ENCODE peak calls at places on chromosomes 2 and 18, in four cellular contexts. F, L, Y and Z are unnamed samples.

GRCh38 chr2:46377666-46378560 is 80.7 kb downstream of the EPAS1 start:
- DNase-seq in L (no peak), Y (no peak), F (no peak), Z (no peak)

GRCh38 chr18:43559507-43559906 is 282.2 kb upstream of the SYT4 start:
- DNase-seq in L (no peak), F (no peak), Y (no peak), Z (no peak)

GRCh38 chr2:69755862-69756467 is 14.0 kb downstream of the ANXA4 start:
- DNase-seq in Y (peak; percentile 71), F (peak; percentile 75), L (peak; percentile 55), Z (peak; percentile 80)

GRCh38 chr2:226423498-226423960 is 376.1 kb downstream of the IRS1 start:
- DNase-seq in Y (no peak), F (peak; percentile 31), L (peak; percentile 42), Z (peak; percentile 24)

GRCh38 chr2:1593371-1594205 is 150.7 kb downstream of the PXDN start:
- DNase-seq in L (peak; percentile 97), F (peak; percentile 86), Y (peak; percentile 87), Z (peak; percentile 87)

GRCh38 chr2:101418704-101419663 is 31.7 kb upstream of the CREG2 start:
- DNase-seq in F (peak; percentile 84), Y (peak; percentile 88), L (peak; percentile 71), Z (peak; percentile 84)

GRCh38 chr2:74481961-74482800 is 617 bp downstream of the CCDC142 start:
- DNase-seq in L (no peak), Y (peak; percentile 19), F (no peak), Z (peak; percentile 33)

GRCh38 chr2:937530-937929 is 13.1 kb upstream of the SNTG2 start:
- DNase-seq in L (peak; percentile 40), F (no peak), Y (peak; percentile 59), Z (no peak)

GRCh38 chr2:9205481-9205880 is 1.1 kb upstream of the ASAP2 start:
- DNase-seq in Y (no peak), L (no peak), F (no peak), Z (no peak)

GRCh38 chr18:46917808-46918600 is 602 bp downstream of the KATNAL2 start:
- DNase-seq in L (peak; percentile 36), F (peak; percentile 61), Y (peak; percentile 31), Z (peak; percentile 17)

GRCh38 chr18:67402543-67402942 is 114.0 kb downstream of the DSEL start:
- DNase-seq in Y (peak; percentile 88), F (peak; percentile 61), L (peak; percentile 82), Z (peak; percentile 37)

GRCh38 chr18:67730884-67731283 is 214.4 kb upstream of the DSEL start:
- DNase-seq in F (peak; percentile 27), Y (peak; percentile 92), L (peak; percentile 62), Z (peak; percentile 31)

GRCh38 chr2:62499430-62500060 is 6.5 kb downstream of the TMEM17 start:
- DNase-seq in Y (no peak), F (no peak), L (no peak), Z (no peak)

GRCh38 chr2:205321240-205321639 is 361.1 kb upstream of the NRP2 start:
- DNase-seq in Y (peak; percentile 72), L (peak; percentile 14), F (no peak), Z (peak; percentile 14)

GRCh38 chr2:65431417-65432226 is 777 bp downstream of the SPRED2 start:
- DNase-seq in L (peak; percentile 41), F (peak; percentile 43), Y (peak; percentile 33), Z (peak; percentile 48)

GRCh38 chr2:54676656-54677055 is 46.8 kb upstream of the EML6 start:
- DNase-seq in Y (peak; percentile 60), F (no peak), L (peak; percentile 40), Z (no peak)

GRCh38 chr2:46363535-46364170 is 66.4 kb downstream of the EPAS1 start:
- DNase-seq in L (peak; percentile 71), Y (peak; percentile 82), F (peak; percentile 86), Z (peak; percentile 75)

GRCh38 chr18:23291456-23292205 is 156.3 kb downstream of the CABLES1 start:
- DNase-seq in Y (peak; percentile 82), L (peak; percentile 63), F (peak; percentile 63), Z (no peak)

GRCh38 chr2:31475692-31476091 is 61.1 kb upstream of the XDH start:
- DNase-seq in Y (peak; percentile 69), L (peak; percentile 43), F (peak; percentile 12), Z (peak; percentile 4)

GRCh38 chr18:68221116-68221724 is 493.7 kb downstream of the TMX3 start:
- DNase-seq in Y (no peak), F (peak; percentile 1), L (no peak), Z (peak; percentile 45)

GRCh38 chr2:128359841-128360240 is 41.2 kb upstream of the HS6ST1 start:
- DNase-seq in Y (no peak), F (no peak), L (no peak), Z (no peak)

GRCh38 chr2:120523766-120524165 is 177.8 kb downstream of the INHBB start:
- DNase-seq in Y (no peak), F (no peak), L (no peak), Z (no peak)

GRCh38 chr2:158529379-158530110 is 72.8 kb downstream of the PKP4 start:
- DNase-seq in F (peak; percentile 63), L (peak; percentile 17), Y (peak; percentile 72), Z (peak; percentile 44)

GRCh38 chr2:61135510-61135909 is 26.5 kb upstream of the C2orf74 start:
- DNase-seq in Y (peak; percentile 69), F (peak; percentile 71), L (peak; percentile 61), Z (peak; percentile 61)

GRCh38 chr2:237692601-237693079 is 65.3 kb downstream of the LRRFIP1 start:
- DNase-seq in L (no peak), Y (peak; percentile 40), F (no peak), Z (peak; percentile 38)

GRCh38 chr2:205139822-205140612 is 542.3 kb upstream of the NRP2 start:
- DNase-seq in L (no peak), F (no peak), Y (no peak), Z (no peak)

GRCh38 chr2:241859436-241860183 is 916 bp upstream of the PDCD1 start:
- DNase-seq in Y (peak; percentile 42), F (peak; percentile 48), L (no peak), Z (peak; percentile 67)

GRCh38 chr18:9884532-9885140 is 1.1 kb upstream of the TXNDC2 start:
- DNase-seq in L (no peak), F (no peak), Y (no peak), Z (no peak)

GRCh38 chr18:3117493-3118192 is 102.1 kb downstream of the MYOM1 start:
- DNase-seq in F (no peak), Y (peak; percentile 13), L (no peak), Z (no peak)

GRCh38 chr2:19505199-19506136 is 147.0 kb upstream of the OSR1 start:
- DNase-seq in F (no peak), L (no peak), Y (no peak), Z (no peak)

GRCh38 chr2:42562474-42563144 is 5.8 kb upstream of the MTA3 start:
- DNase-seq in F (no peak), L (no peak), Y (no peak), Z (no peak)

GRCh38 chr2:161088658-161089350 is 71.4 kb upstream of the TANK start:
- DNase-seq in Y (no peak), L (no peak), F (no peak), Z (no peak)

GRCh38 chr2:233477548-233478433 is 88.8 kb downstream of the USP40 start:
- DNase-seq in L (no peak), Y (no peak), F (no peak), Z (no peak)

GRCh38 chr2:233479616-233480489 is 86.7 kb downstream of the USP40 start:
- DNase-seq in L (no peak), Y (no peak), F (no peak), Z (no peak)

GRCh38 chr2:233481368-233482142 is 85.0 kb downstream of the USP40 start:
- DNase-seq in Y (no peak), F (peak; percentile 17), L (no peak), Z (no peak)

GRCh38 chr2:233482616-233483015 is 84.0 kb downstream of the USP40 start:
- DNase-seq in L (no peak), F (no peak), Y (no peak), Z (no peak)

DNA sequence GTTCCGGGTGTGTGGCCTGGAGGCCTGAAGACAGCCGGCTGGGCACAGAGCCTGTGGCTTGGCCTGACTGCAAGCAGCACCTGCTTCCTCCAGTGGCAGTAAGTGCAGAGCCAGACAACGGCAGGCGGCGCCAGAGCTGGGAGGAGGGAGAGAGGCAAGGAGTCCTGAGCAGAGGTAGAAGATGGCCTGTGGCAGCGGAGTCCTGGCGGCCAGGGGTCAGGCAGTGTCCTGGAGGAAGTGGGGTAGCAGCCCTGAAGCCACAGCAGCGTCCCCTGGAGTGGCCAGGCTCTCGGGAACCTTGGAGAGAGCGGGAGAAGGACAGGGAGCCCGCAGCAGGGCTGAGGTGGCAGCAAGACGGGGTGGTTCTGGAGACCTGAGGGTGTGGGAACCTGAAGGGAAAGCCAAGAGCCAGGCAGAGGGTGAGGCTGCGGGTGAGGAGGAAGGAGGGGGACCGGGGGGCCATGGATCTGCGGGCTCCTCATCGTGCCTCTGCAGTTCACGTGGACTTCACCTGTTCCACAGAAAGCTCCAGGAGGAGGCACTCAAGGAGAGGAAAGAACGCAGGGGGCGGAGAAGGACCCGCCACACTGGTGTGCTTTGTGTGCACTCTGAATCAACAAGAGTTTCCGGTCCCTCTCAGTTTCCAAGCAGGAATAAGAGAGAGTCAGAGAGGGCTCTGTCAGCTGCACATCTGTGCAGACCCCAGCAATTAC is 85.9 kb downstream of the USP40 start:
- DNase-seq in F (peak; percentile 12), L (peak; percentile 43), Y (no peak), Z (no peak)
- H3K4me3 ChIP-seq in F (no peak overlapping the region), L (no peak overlapping the region), Y (no peak overlapping the region), Z (no peak overlapping the region)

DNA sequence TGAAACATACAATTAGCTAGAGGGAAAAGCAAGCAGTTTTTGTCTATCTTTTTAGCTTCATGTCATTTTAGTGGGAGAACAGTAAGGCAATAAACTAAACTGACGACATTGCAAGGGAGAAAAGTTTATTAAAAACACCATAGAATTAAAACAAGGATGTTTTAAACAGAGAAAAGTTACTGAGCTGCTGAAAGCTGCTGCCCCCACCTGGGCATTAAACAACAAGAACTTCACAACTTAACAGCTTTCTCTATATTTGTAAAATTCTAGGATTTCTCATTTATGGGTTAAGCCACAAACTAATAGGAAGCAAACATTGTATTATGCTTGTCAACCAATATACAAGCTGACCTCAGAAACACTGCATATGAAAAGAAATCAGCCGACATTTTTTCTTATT is 289.2 kb downstream of the ERBB4 start:
- DNase-seq in L (peak; percentile 38), Y (peak; percentile 59), F (peak; percentile 39), Z (peak; percentile 0)
- TF ChIP-seq CTCF in L (peak; percentile 47), Y (peak; percentile 37), F (peak; percentile 32), Z (no peak)

GRCh38 chr18:580154-580553 is at the start of gene CETN1:
- DNase-seq in L (no peak), Y (no peak), F (no peak), Z (no peak)
- H3K4me3 ChIP-seq in L (no peak within 1 kb of the TSS), Y (no peak within 1 kb of the TSS), F (no peak within 1 kb of the TSS), Z (no peak within 1 kb of the TSS)

GRCh38 chr2:217990389-217990788 is 12.4 kb downstream of the TNS1 start:
- DNase-seq in L (no peak), F (no peak), Y (no peak), Z (no peak)

GRCh38 chr2:217987391-217987790 is 15.4 kb downstream of the TNS1 start:
- DNase-seq in L (no peak), F (no peak), Y (no peak), Z (no peak)

GRCh38 chr2:217989221-217989948 is 13.4 kb downstream of the TNS1 start:
- DNase-seq in F (no peak), Y (no peak), L (no peak), Z (no peak)

GRCh38 chr2:217988014-217988839 is 14.6 kb downstream of the TNS1 start:
- DNase-seq in L (peak; percentile 63), F (peak; percentile 79), Y (peak; percentile 80), Z (peak; percentile 72)

DNA sequence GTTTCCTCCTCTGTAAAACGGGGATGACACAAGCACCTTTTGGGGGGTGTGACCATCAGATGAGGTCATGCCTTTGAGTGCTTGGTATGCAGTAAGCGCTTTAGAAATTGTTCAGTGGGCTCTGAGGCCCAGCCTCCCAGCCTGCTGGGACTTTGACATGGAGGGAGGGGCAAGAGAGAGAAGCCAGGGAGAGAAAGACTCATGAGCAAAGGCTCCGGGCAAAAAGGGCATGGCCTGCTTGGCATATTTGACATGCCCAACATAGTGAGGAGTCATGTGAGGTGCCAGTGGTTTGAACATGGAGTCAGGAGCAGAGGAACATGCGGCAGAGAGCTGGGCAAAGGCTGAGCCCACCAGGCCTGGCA is 14.0 kb downstream of the TNS1 start:
- DNase-seq in F (no peak), L (no peak), Y (no peak), Z (no peak)
- TF ChIP-seq CTCF in F (no peak), L (no peak), Y (no peak), Z (no peak)